ENCODE peak calls at places on chromosomes 12 and 14, in nine cellular contexts. T, D, F, N, Y, O, B, Z and C are unnamed samples.

GRCh38 chr14:76876076-76876475 is 49.9 kb downstream of the LRRC74A start:
- DNase-seq in T (peak), D (peak), F (peak), N (peak), Y (peak), O (peak), B (peak), Z (peak), C (no peak)

GRCh38 chr12:75820848-75821578 is 210.6 kb downstream of the PHLDA1 start:
- DNase-seq in T (peak), D (peak), F (no peak), N (no peak), Y (no peak), O (peak), B (peak), Z (no peak), C (no peak)

GRCh38 chr14:103522028-103522581 is 525 bp downstream of the CKB start:
- DNase-seq in T (no peak), D (peak), F (no peak), N (peak), Y (no peak), O (no peak), B (no peak), Z (no peak), C (no peak)

GRCh38 chr12:102824218-102824835 is 92.7 kb downstream of the PAH start:
- DNase-seq in T (no peak), D (peak), F (no peak), N (no peak), Y (peak), O (peak), B (no peak), Z (no peak), C (no peak)

GRCh38 chr14:34465069-34465859 is 3.2 kb upstream of the SPTSSA start:
- DNase-seq in T (no peak), D (no peak), F (no peak), N (no peak), Y (no peak), O (no peak), B (no peak), Z (no peak), C (no peak)

GRCh38 chr14:87745507-87746118 is 247.4 kb downstream of the GALC start:
- DNase-seq in T (peak), D (peak), F (no peak), N (no peak), Y (peak), O (peak), B (no peak), Z (no peak), C (no peak)

GRCh38 chr12:76529226-76529918 is 30.2 kb downstream of the OSBPL8 start:
- DNase-seq in T (no peak), D (no peak), F (no peak), N (no peak), Y (no peak), O (peak), B (no peak), Z (no peak), C (no peak)

GRCh38 chr12:4274960-4275868 is 1.7 kb downstream of the CCND2 start:
- DNase-seq in T (no peak), D (peak), F (no peak), N (no peak), Y (no peak), O (peak), B (no peak), Z (no peak), C (no peak)

GRCh38 chr14:29271669-29272068 is 505.1 kb downstream of the FOXG1 start:
- DNase-seq in T (no peak), D (no peak), F (no peak), N (no peak), Y (no peak), O (no peak), B (no peak), Z (no peak), C (no peak)

GRCh38 chr14:45949479-45949878 is 696.5 kb upstream of the MIS18BP1 start:
- DNase-seq in T (no peak), D (no peak), F (no peak), N (no peak), Y (no peak), O (no peak), B (no peak), Z (no peak), C (no peak)

GRCh38 chr14:66360526-66360925 is 125.6 kb upstream of the CCDC196 start:
- DNase-seq in T (no peak), D (no peak), F (no peak), N (no peak), Y (peak), O (no peak), B (no peak), Z (no peak), C (no peak)

GRCh38 chr12:105279460-105280056 is 43.6 kb upstream of the APPL2 start:
- DNase-seq in T (peak), D (no peak), F (no peak), N (peak), Y (peak), O (no peak), B (no peak), Z (peak), C (no peak)

GRCh38 chr12:12492547-12492946 is 70.1 kb downstream of the DUSP16 start:
- DNase-seq in T (no peak), D (no peak), F (no peak), N (no peak), Y (no peak), O (no peak), B (no peak), Z (no peak), C (no peak)

GRCh38 chr12:64004639-64005038 is 160.1 kb downstream of the SRGAP1 start:
- DNase-seq in T (no peak), D (no peak), F (no peak), N (no peak), Y (no peak), O (no peak), B (no peak), Z (no peak), C (no peak)

GRCh38 chr14:30532264-30532663 is 26.7 kb upstream of the G2E3 start:
- DNase-seq in T (no peak), D (no peak), F (no peak), N (no peak), Y (no peak), O (no peak), B (no peak), Z (no peak), C (no peak)

GRCh38 chr12:94026566-94026965 is 121.8 kb upstream of the PLXNC1 start:
- DNase-seq in T (no peak), D (no peak), F (no peak), N (no peak), Y (no peak), O (no peak), B (no peak), Z (no peak), C (no peak)

GRCh38 chr12:133236556-133236955 is 879 bp upstream of the ANHX start:
- DNase-seq in T (no peak), D (no peak), F (no peak), N (no peak), Y (no peak), O (no peak), B (no peak), Z (no peak), C (no peak)

GRCh38 chr14:24335461-24336146 is 733 bp upstream of the ADCY4 start:
- DNase-seq in T (no peak), D (no peak), F (no peak), N (no peak), Y (no peak), O (no peak), B (no peak), Z (no peak), C (no peak)

GRCh38 chr14:58491593-58491992 is 64.1 kb downstream of the KIAA0586 start:
- DNase-seq in T (peak), D (peak), F (no peak), N (no peak), Y (no peak), O (no peak), B (no peak), Z (no peak), C (no peak)

GRCh38 chr12:112296183-112296582 is 86.0 kb downstream of the HECTD4 start:
- DNase-seq in T (no peak), D (no peak), F (no peak), N (no peak), Y (no peak), O (no peak), B (no peak), Z (no peak), C (no peak)

GRCh38 chr12:26185532-26186320 is 9.6 kb upstream of the SSPN start:
- DNase-seq in T (no peak), D (no peak), F (no peak), N (no peak), Y (no peak), O (peak), B (no peak), Z (no peak), C (no peak)

GRCh38 chr12:58841058-58841798 is 79.1 kb downstream of the LRIG3 start:
- DNase-seq in T (no peak), D (no peak), F (no peak), N (no peak), Y (no peak), O (no peak), B (no peak), Z (no peak), C (no peak)

GRCh38 chr14:23530360-23531055 is 21.1 kb downstream of the ZFHX2 start:
- DNase-seq in T (no peak), D (no peak), F (no peak), N (no peak), Y (no peak), O (no peak), B (no peak), Z (no peak), C (no peak)

GRCh38 chr14:37559386-37559785 is 35.7 kb downstream of the FOXA1 start:
- DNase-seq in T (no peak), D (no peak), F (no peak), N (no peak), Y (no peak), O (no peak), B (no peak), Z (no peak), C (no peak)

GRCh38 chr12:56768424-56768823 is 5.3 kb downstream of the HSD17B6 start:
- DNase-seq in T (no peak), D (no peak), F (no peak), N (no peak), Y (no peak), O (no peak), B (no peak), Z (no peak), C (no peak)